ENCODE peak calls at places on chromosomes 7 and 10, in nine cellular contexts. A, F, J, N, Z, U, S, G and T are unnamed samples.

GRCh38 chr10:52677087-52677486 is 95.5 kb downstream of the MBL2 start:
- DNase-seq in A (no peak), F (no peak), J (no peak), N (no peak), Z (no peak), U (no peak), S (no peak), G (peak; percentile 24), T (no peak)

GRCh38 chr7:151936207-151936606 is 20.0 kb upstream of the GALNTL5 start:
- DNase-seq in A (no peak), F (no peak), J (no peak), N (no peak), Z (no peak), U (no peak), S (no peak), G (no peak), T (no peak)

GRCh38 chr10:103917326-103918052 is 495 bp downstream of the STN1 start:
- DNase-seq in A (no peak), F (no peak), J (peak; percentile 55), N (no peak), Z (peak; percentile 67), U (peak; percentile 53), S (peak; percentile 56), G (peak; percentile 76), T (peak; percentile 59)

GRCh38 chr7:90728568-90728967 is 132.4 kb downstream of the CDK14 start:
- DNase-seq in A (no peak), F (no peak), J (no peak), N (no peak), Z (no peak), U (no peak), S (no peak), G (no peak), T (no peak)

GRCh38 chr10:5595591-5596590 is 70.5 kb downstream of the ASB13 start:
- DNase-seq in A (no peak), F (no peak), J (no peak), N (no peak), Z (no peak), U (no peak), S (no peak), G (peak; percentile 95), T (no peak)

GRCh38 chr7:74233655-74234280 is 20.4 kb downstream of the RFC2 start:
- DNase-seq in A (no peak), F (no peak), J (no peak), N (no peak), Z (no peak), U (no peak), S (no peak), G (peak; percentile 30), T (no peak)

GRCh38 chr7:90111-91063 is 102.0 kb upstream of the FAM20C start:
- DNase-seq in A (no peak), F (no peak), J (no peak), N (no peak), Z (peak; percentile 57), U (no peak), S (no peak), G (peak; percentile 75), T (no peak)

GRCh38 chr7:82481499-82482097 is 38.0 kb upstream of the CACNA2D1 start:
- DNase-seq in A (no peak), F (no peak), J (no peak), N (no peak), Z (no peak), U (peak; percentile 17), S (no peak), G (peak; percentile 57), T (peak; percentile 43)

GRCh38 chr7:7051221-7051877 is 131.0 kb upstream of the C1GALT1 start:
- DNase-seq in A (no peak), F (no peak), J (no peak), N (no peak), Z (no peak), U (no peak), S (no peak), G (peak; percentile 35), T (no peak)

GRCh38 chr10:24981161-24981710 is 28.8 kb upstream of the PRTFDC1 start:
- DNase-seq in A (no peak), F (no peak), J (no peak), N (no peak), Z (no peak), U (no peak), S (no peak), G (no peak), T (peak; percentile 99)

GRCh38 chr7:84364708-84365107 is 170.1 kb upstream of the SEMA3A start:
- DNase-seq in A (no peak), F (no peak), J (no peak), N (no peak), Z (no peak), U (peak; percentile 26), S (no peak), G (peak; percentile 30), T (peak; percentile 7)

GRCh38 chr7:47285860-47286491 is 295.9 kb downstream of the TNS3 start:
- DNase-seq in A (no peak), F (no peak), J (peak; percentile 22), N (no peak), Z (peak; percentile 55), U (no peak), S (no peak), G (peak; percentile 85), T (no peak)

GRCh38 chr7:142098004-142098403 is 13.5 kb upstream of the MGAM2 start:
- DNase-seq in A (no peak), F (no peak), J (no peak), N (no peak), Z (no peak), U (no peak), S (no peak), G (no peak), T (no peak)

GRCh38 chr7:50436133-50436802 is 13.9 kb downstream of the FIGNL1 start:
- DNase-seq in A (no peak), F (no peak), J (no peak), N (no peak), Z (no peak), U (no peak), S (no peak), G (peak; percentile 81), T (no peak)

GRCh38 chr7:125136755-125137547 is 207.3 kb upstream of the POT1 start:
- DNase-seq in A (no peak), F (no peak), J (no peak), N (no peak), Z (no peak), U (no peak), S (no peak), G (no peak), T (no peak)

GRCh38 chr10:4535531-4535930 is 290.5 kb upstream of the AKR1E2 start:
- DNase-seq in A (no peak), F (no peak), J (no peak), N (no peak), Z (no peak), U (no peak), S (no peak), G (no peak), T (no peak)

GRCh38 chr7:38330861-38331709 is 57.6 kb upstream of the TARP start:
- DNase-seq in A (no peak), F (peak; percentile 82), J (no peak), N (no peak), Z (no peak), U (peak; percentile 38), S (no peak), G (no peak), T (peak; percentile 42)

GRCh38 chr7:150446288-150446938 is 4.0 kb upstream of the GIMAP8 start:
- DNase-seq in A (no peak), F (no peak), J (no peak), N (no peak), Z (no peak), U (no peak), S (no peak), G (no peak), T (no peak)

DNA sequence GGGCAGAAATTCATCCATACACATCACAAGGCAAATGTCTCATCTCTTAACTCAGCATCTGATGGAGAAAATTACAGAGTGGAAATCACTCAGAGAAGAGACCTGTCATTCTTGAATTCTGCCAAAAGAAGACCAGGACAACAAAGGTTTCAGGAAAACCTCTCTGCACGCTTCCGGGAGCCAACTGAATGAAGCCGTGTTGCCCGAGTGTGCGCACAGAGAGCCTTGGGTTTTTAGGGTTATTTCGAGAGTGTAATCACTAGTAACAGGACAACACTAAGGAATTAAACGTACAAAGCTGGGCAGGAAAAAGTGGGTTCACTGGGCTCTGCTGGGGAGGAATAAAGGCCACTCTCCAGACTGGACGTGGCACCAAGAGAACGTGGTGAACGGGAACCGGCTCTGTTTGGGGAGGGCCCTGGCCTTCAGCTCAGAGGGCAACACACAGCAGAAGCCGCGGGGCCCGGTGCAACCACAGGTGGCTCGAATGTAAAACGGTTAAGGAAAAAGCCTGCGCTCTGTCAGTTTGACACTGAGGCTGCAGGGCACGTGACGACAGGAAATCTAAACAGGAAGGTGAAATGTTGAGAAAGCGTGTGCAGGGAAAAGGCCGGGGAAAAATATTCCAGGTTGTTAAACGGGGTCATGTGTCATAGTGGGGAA is 331.5 kb downstream of the DNAJB6 start:
- DNase-seq in A (no peak), F (peak; percentile 73), J (no peak), N (no peak), Z (no peak), U (no peak), S (no peak), G (no peak), T (no peak)
- H3K9me3 ChIP-seq in A (no peaks in the 10 kb centered on the region), F (no peaks in the 10 kb centered on the region), J (no peaks in the 10 kb centered on the region), N (no peaks in the 10 kb centered on the region), Z (no peaks in the 10 kb centered on the region), U (no peaks in the 10 kb centered on the region), S (no peaks in the 10 kb centered on the region), G (no peaks in the 10 kb centered on the region), T (no peaks in the 10 kb centered on the region)

GRCh38 chr7:138563808-138564207 is 103.7 kb downstream of the TRIM24 start:
- DNase-seq in A (no peak), F (no peak), J (no peak), N (no peak), Z (no peak), U (no peak), S (no peak), G (no peak), T (no peak)
- H3K9me3 ChIP-seq in A (peaks cover 38% of the 10 kb centered on the region), F (peaks cover 90% of the 10 kb centered on the region), J (peaks cover 52% of the 10 kb centered on the region), N (peaks cover 6% of the 10 kb centered on the region), Z (peaks cover 27% of the 10 kb centered on the region), U (no peaks in the 10 kb centered on the region), S (no peaks in the 10 kb centered on the region), G (no peaks in the 10 kb centered on the region), T (peaks cover 18% of the 10 kb centered on the region)

GRCh38 chr10:35322636-35323035 is 13.7 kb upstream of the CCNY start:
- DNase-seq in A (no peak), F (no peak), J (no peak), N (no peak), Z (no peak), U (no peak), S (no peak), G (no peak), T (no peak)

GRCh38 chr10:35324196-35324595 is 12.1 kb upstream of the CCNY start:
- DNase-seq in A (no peak), F (no peak), J (no peak), N (no peak), Z (no peak), U (no peak), S (no peak), G (peak; percentile 77), T (no peak)

GRCh38 chr10:35316346-35316967 is 19.9 kb upstream of the CCNY start:
- DNase-seq in A (no peak), F (no peak), J (no peak), N (no peak), Z (no peak), U (no peak), S (no peak), G (no peak), T (no peak)

GRCh38 chr10:35318551-35318950 is 17.8 kb upstream of the CCNY start:
- DNase-seq in A (no peak), F (no peak), J (no peak), N (no peak), Z (no peak), U (no peak), S (no peak), G (no peak), T (no peak)
- H3K9me3 ChIP-seq in A (no peaks in the 10 kb centered on the region), F (peaks cover 27% of the 10 kb centered on the region), J (peaks cover 7% of the 10 kb centered on the region), N (no peaks in the 10 kb centered on the region), Z (peaks cover 13% of the 10 kb centered on the region), U (no peaks in the 10 kb centered on the region), S (no peaks in the 10 kb centered on the region), G (no peaks in the 10 kb centered on the region), T (no peaks in the 10 kb centered on the region)

GRCh38 chr7:130258494-130259078 is 8.1 kb upstream of the CPA2 start:
- DNase-seq in A (no peak), F (no peak), J (no peak), N (no peak), Z (no peak), U (no peak), S (no peak), G (no peak), T (no peak)
- H3K9me3 ChIP-seq in A (peaks cover 17% of the 10 kb centered on the region), F (peaks cover 46% of the 10 kb centered on the region), J (peaks cover 51% of the 10 kb centered on the region), N (no peaks in the 10 kb centered on the region), Z (peaks cover 36% of the 10 kb centered on the region), U (no peaks in the 10 kb centered on the region), S (no peaks in the 10 kb centered on the region), G (peaks cover 11% of the 10 kb centered on the region), T (no peaks in the 10 kb centered on the region)